ENCODE peak calls at places on chromosomes 2 and 18, in four cellular contexts. Z, P, W and I are unnamed samples.

GRCh38 chr2:140392824-140393223 is 1612.6 kb upstream of the NXPH2 start:
- DNase-seq in Z (no peak), P (no peak), W (no peak), I (no peak)

GRCh38 chr2:860259-860855 is 90.3 kb upstream of the SNTG2 start:
- DNase-seq in Z (peak), P (no peak), W (no peak), I (peak)

GRCh38 chr18:53416985-53417384 is 807.5 kb downstream of the MBD2 start:
- DNase-seq in Z (no peak), P (no peak), W (no peak), I (peak)

GRCh38 chr2:30346475-30347169 is 100.4 kb upstream of the LCLAT1 start:
- DNase-seq in Z (no peak), P (peak), W (no peak), I (peak)

GRCh38 chr2:168434164-168434563 is 21.9 kb upstream of the CERS6 start:
- DNase-seq in Z (no peak), P (no peak), W (no peak), I (no peak)

GRCh38 chr2:232865165-232865564 is 4.9 kb upstream of the SNORC start:
- DNase-seq in Z (no peak), P (no peak), W (no peak), I (no peak)

GRCh38 chr18:54004828-54005227 is 219.6 kb downstream of the MBD2 start:
- DNase-seq in Z (no peak), P (no peak), W (no peak), I (no peak)

GRCh38 chr2:54545700-54546450 is 89.7 kb downstream of the SPTBN1 start:
- DNase-seq in Z (no peak), P (peak), W (no peak), I (no peak)

GRCh38 chr2:12702661-12703121 is 14.0 kb upstream of the TRIB2 start:
- DNase-seq in Z (no peak), P (peak), W (no peak), I (peak)

GRCh38 chr2:142041996-142042395 is 88.8 kb downstream of the LRP1B start:
- DNase-seq in Z (no peak), P (no peak), W (no peak), I (no peak)

GRCh38 chr2:28665041-28665704 is 86.5 kb upstream of the PPP1CB start:
- DNase-seq in Z (no peak), P (peak), W (no peak), I (peak)

GRCh38 chr18:5895886-5896740 is 791 bp upstream of the TMEM200C start:
- DNase-seq in Z (no peak), P (no peak), W (no peak), I (peak)

GRCh38 chr18:7754725-7755181 is 187.6 kb downstream of the PTPRM start:
- DNase-seq in Z (no peak), P (no peak), W (no peak), I (peak)

GRCh38 chr2:12059616-12060441 is 313.4 kb downstream of the LPIN1 start:
- DNase-seq in Z (no peak), P (no peak), W (no peak), I (no peak)

GRCh38 chr18:52903858-52904257 is 563.9 kb downstream of the DCC start:
- DNase-seq in Z (no peak), P (no peak), W (peak), I (peak)

GRCh38 chr2:195458936-195459335 is 198.1 kb upstream of the SLC39A10 start:
- DNase-seq in Z (no peak), P (no peak), W (no peak), I (no peak)

GRCh38 chr18:32048507-32049091 is 30.0 kb downstream of the RNF125 start:
- DNase-seq in Z (no peak), P (no peak), W (no peak), I (no peak)

GRCh38 chr2:191265311-191266170 is 20.3 kb downstream of the MYO1B start:
- DNase-seq in Z (no peak), P (no peak), W (no peak), I (no peak)

GRCh38 chr2:239539083-239539775 is 138.4 kb upstream of the HDAC4 start:
- DNase-seq in Z (no peak), P (no peak), W (no peak), I (no peak)

GRCh38 chr2:126368778-126369177 is 287.2 kb upstream of the GYPC start:
- DNase-seq in Z (no peak), P (no peak), W (no peak), I (no peak)

GRCh38 chr2:183552716-183553115 is 428.5 kb downstream of the NUP35 start:
- DNase-seq in Z (no peak), P (no peak), W (no peak), I (no peak)

GRCh38 chr18:79606621-79607331 is 72.8 kb upstream of the CTDP1 start:
- DNase-seq in Z (no peak), P (no peak), W (no peak), I (no peak)

GRCh38 chr2:58428286-58428552 is 187.1 kb upstream of the FANCL start:
- DNase-seq in Z (no peak), P (no peak), W (peak), I (peak)
- H3K27ac ChIP-seq in Z (no peak), P (no peak), W (no peak), I (peak)

DNA sequence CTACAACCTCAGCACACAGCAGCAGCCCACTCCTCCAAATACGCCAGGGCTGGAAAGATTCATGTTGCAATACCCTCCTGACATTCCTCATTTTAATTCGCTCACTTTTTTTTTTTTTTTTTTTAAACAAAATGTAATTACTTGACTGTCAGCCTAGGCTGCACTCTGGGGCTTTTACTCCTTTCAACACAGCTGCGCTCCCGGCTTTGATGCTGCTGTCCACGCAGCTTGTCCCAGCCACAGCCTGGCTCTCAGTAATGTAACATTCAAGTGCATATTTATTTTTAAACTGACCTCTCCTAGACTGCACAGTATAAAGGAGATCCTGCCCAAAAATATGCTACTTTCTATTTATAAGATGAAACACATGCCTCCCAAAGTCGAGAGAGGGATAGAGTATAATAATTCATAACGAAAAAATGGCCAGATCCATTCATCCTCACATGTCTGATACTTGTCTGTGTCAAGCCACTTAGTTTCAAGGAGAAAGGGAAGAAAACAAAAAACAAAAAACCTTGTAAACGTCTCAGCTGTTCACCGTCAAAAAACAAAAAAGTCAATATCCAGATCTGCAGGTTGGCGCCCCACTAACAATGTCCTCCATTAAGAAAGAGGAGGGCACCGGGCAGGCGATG is 947 bp downstream of the CDC42EP3 start:
- DNase-seq in Z (no peak), P (peak), W (peak), I (peak)
- TF ChIP-seq EZH2 in Z (no peak), P (no peak), W (no peak), I (no peak)

GRCh38 chr18:68721681-68722583 is 7.0 kb upstream of the TMX3 start:
- DNase-seq in Z (no peak), P (no peak), W (peak), I (no peak)
- H3K27ac ChIP-seq in Z (no peak), P (no peak), W (peak), I (no peak)

GRCh38 chr18:498901-499300 is 1.6 kb downstream of the COLEC12 start:
- DNase-seq in Z (no peak), P (no peak), W (no peak), I (no peak)
- TF ChIP-seq EZH2 in Z (no peak), P (no peak), W (no peak), I (no peak)

GRCh38 chr18:38611036-38611964 is 1045.7 kb upstream of the CELF4 start:
- DNase-seq in Z (no peak), P (no peak), W (peak), I (no peak)

DNA sequence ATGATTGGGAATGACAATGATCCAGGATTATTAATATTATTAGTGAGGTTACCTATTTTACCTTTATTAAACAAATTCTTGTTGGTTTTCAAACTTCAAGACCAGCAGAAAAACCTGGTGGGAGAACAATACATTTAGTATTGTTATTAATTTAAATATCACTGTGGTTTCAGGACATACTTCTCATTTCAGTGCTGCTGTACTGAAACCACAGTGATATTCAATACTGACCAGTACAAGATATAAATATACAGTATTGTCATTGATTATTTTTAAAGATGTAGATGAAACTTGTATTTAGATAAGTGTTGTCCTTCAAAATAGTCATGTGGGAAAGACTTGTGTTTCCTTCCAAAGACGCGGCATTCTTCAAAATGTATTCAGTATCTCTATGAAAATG is 1047.3 kb upstream of the CELF4 start:
- DNase-seq in Z (no peak), P (no peak), W (no peak), I (no peak)
- H3K27ac ChIP-seq in Z (no peak), P (no peak), W (no peak), I (no peak)